ENCODE peak calls at places on chromosome 4, in ten cellular contexts. Q is HCT116, E is esophagus muscularis mucosa, L is suprapubic skin, Z is sigmoid colon, C is GM12892, A is stomach, X is prostate gland, R is transverse colon, T is breast epithelium. S is an unnamed sample.

GRCh38 chr4:182938213-182938645 is 21.0 kb upstream of the DCTD start:
- DNase-seq in Q (peak), E (no peak), L (peak), Z (peak), C (peak), A (peak), X (peak), R (peak), T (no peak), S (peak)

GRCh38 chr4:81807927-81808672 is 336.4 kb upstream of the RASGEF1B start:
- DNase-seq in Q (no peak), E (no peak), L (no peak), Z (no peak), C (no peak), A (peak), X (no peak), R (no peak), T (no peak), S (no peak)

GRCh38 chr4:86032476-86033022 is 327.3 kb downstream of the MAPK10 start:
- DNase-seq in Q (no peak), E (no peak), L (no peak), Z (peak), C (no peak), A (no peak), X (peak), R (no peak), T (peak), S (no peak)

GRCh38 chr4:180751009-180751408 is 1492.2 kb upstream of the TENM3 start:
- DNase-seq in Q (no peak), E (no peak), L (no peak), Z (no peak), C (no peak), A (no peak), X (no peak), R (no peak), T (no peak), S (no peak)

GRCh38 chr4:174880001-174880400 is 38.2 kb upstream of the ADAM29 start:
- DNase-seq in Q (no peak), E (no peak), L (no peak), Z (no peak), C (no peak), A (no peak), X (no peak), R (no peak), T (no peak), S (no peak)

GRCh38 chr4:24704152-24704551 is 91.2 kb upstream of the SOD3 start:
- DNase-seq in Q (no peak), E (no peak), L (no peak), Z (no peak), C (no peak), A (no peak), X (no peak), R (no peak), T (no peak), S (no peak)

GRCh38 chr4:170875868-170876267 is 786.1 kb upstream of the AADAT start:
- DNase-seq in Q (peak), E (no peak), L (no peak), Z (no peak), C (no peak), A (no peak), X (no peak), R (no peak), T (no peak), S (no peak)

GRCh38 chr4:53790286-53790685 is 199.0 kb upstream of the LNX1 start:
- DNase-seq in Q (no peak), E (no peak), L (no peak), Z (no peak), C (no peak), A (no peak), X (no peak), R (no peak), T (no peak), S (no peak)

GRCh38 chr4:7144374-7145290 is 47.7 kb upstream of the SORCS2 start:
- DNase-seq in Q (no peak), E (no peak), L (no peak), Z (no peak), C (no peak), A (no peak), X (no peak), R (no peak), T (no peak), S (no peak)

GRCh38 chr4:15653864-15654391 is 1.2 kb downstream of the FBXL5 start:
- DNase-seq in Q (no peak), E (no peak), L (no peak), Z (no peak), C (no peak), A (no peak), X (no peak), R (no peak), T (no peak), S (no peak)

GRCh38 chr4:7422898-7423180 is 11.9 kb downstream of the PSAPL1 start:
- DNase-seq in Q (no peak), E (no peak), L (no peak), Z (peak), C (no peak), A (no peak), X (no peak), R (no peak), T (no peak), S (no peak)

GRCh38 chr4:125200556-125200955 is 114.2 kb upstream of the FAT4 start:
- DNase-seq in Q (no peak), E (no peak), L (no peak), Z (no peak), C (no peak), A (no peak), X (no peak), R (no peak), T (no peak), S (no peak)

GRCh38 chr4:83109480-83110221 is 4.9 kb downstream of the PLAC8 start:
- DNase-seq in Q (no peak), E (no peak), L (no peak), Z (peak), C (peak), A (peak), X (peak), R (peak), T (no peak), S (peak)

GRCh38 chr4:6721121-6721520 is 5.1 kb downstream of the BLOC1S4 start:
- DNase-seq in Q (no peak), E (no peak), L (no peak), Z (no peak), C (no peak), A (no peak), X (no peak), R (no peak), T (no peak), S (no peak)

GRCh38 chr4:48602763-48603162 is 112.7 kb downstream of the ZAR1 start:
- DNase-seq in Q (no peak), E (no peak), L (no peak), Z (no peak), C (no peak), A (no peak), X (no peak), R (no peak), T (no peak), S (no peak)

GRCh38 chr4:140876597-140877364 is 120.6 kb upstream of the TBC1D9 start:
- DNase-seq in Q (no peak), E (peak), L (no peak), Z (no peak), C (no peak), A (no peak), X (no peak), R (no peak), T (no peak), S (no peak)

GRCh38 chr4:62512271-62512670 is 1312.1 kb downstream of the ADGRL3 start:
- DNase-seq in Q (no peak), E (no peak), L (no peak), Z (no peak), C (no peak), A (no peak), X (no peak), R (no peak), T (no peak), S (no peak)

GRCh38 chr4:61531188-61531587 is 331.1 kb downstream of the ADGRL3 start:
- DNase-seq in Q (no peak), E (no peak), L (no peak), Z (no peak), C (no peak), A (no peak), X (no peak), R (no peak), T (no peak), S (no peak)

GRCh38 chr4:186832906-186833305 is 109.2 kb upstream of the FAT1 start:
- DNase-seq in Q (no peak), E (no peak), L (no peak), Z (no peak), C (no peak), A (no peak), X (no peak), R (no peak), T (no peak), S (no peak)

GRCh38 chr4:106803107-106803506 is 233.0 kb downstream of the DKK2 start:
- DNase-seq in Q (no peak), E (no peak), L (no peak), Z (no peak), C (no peak), A (no peak), X (no peak), R (no peak), T (no peak), S (no peak)

GRCh38 chr4:84597450-84597849 is 14.5 kb downstream of the CDS1 start:
- DNase-seq in Q (peak), E (no peak), L (no peak), Z (no peak), C (no peak), A (no peak), X (no peak), R (no peak), T (no peak), S (no peak)

GRCh38 chr4:77434299-77435092 is 171.1 kb upstream of the CXCL13 start:
- DNase-seq in Q (no peak), E (no peak), L (no peak), Z (no peak), C (no peak), A (no peak), X (no peak), R (no peak), T (no peak), S (no peak)
- TF ChIP-seq POLR2AphosphoS5 in Q (no peak), E (peak), L (no peak), Z (no peak), C (no peak), A (no peak), X (no peak), R (no peak), T (no peak), S (no peak)

DNA sequence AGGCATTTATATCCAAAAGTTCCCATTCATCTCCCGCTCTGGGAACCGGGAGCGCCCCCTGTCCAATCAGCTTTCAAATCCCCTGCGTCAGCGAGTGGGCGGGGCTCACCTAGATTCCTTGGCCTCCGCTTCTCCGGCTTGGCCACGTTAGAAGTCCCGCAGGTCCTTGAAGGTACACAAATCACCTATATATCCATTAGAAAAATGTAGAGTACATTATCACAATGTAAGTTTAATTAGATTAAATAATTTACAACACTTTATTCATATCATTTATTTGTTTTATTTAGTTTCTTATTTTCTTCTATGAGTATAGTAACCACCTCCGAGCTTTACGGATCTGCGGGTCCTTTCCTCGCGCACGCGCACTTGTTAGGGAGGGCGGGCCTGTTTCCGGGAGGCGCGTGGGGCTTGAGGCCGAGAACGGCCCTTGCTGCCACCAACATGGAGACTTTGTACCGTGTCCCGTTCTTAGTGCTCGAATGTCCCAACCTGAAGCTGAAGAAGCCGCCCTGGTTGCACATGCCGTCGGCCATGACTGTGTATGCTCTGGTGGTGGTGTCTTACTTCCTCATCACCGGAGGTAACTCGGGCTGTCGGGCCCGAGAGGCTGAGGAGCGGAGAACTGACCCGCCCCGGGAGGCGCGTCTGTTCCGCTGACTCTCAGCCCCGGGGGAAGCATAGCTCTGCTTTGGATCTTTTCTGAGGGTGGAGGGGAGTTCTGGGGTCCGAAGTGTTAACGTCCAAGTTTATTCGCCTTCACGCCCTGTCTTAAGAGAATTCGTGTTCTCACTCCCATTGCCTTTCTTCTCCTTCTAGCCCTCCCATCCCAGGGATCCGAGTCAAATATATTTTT is at the start of gene OSTC:
- DNase-seq in Q (peak), E (peak), L (peak), Z (peak), C (peak), A (peak), X (peak), R (peak), T (peak), S (peak)
- TF ChIP-seq POLR2A in Q (peak), E (peak), L (peak), Z (peak), C (peak), A (peak), X (peak), R (peak), T (peak), S (peak)

DNA sequence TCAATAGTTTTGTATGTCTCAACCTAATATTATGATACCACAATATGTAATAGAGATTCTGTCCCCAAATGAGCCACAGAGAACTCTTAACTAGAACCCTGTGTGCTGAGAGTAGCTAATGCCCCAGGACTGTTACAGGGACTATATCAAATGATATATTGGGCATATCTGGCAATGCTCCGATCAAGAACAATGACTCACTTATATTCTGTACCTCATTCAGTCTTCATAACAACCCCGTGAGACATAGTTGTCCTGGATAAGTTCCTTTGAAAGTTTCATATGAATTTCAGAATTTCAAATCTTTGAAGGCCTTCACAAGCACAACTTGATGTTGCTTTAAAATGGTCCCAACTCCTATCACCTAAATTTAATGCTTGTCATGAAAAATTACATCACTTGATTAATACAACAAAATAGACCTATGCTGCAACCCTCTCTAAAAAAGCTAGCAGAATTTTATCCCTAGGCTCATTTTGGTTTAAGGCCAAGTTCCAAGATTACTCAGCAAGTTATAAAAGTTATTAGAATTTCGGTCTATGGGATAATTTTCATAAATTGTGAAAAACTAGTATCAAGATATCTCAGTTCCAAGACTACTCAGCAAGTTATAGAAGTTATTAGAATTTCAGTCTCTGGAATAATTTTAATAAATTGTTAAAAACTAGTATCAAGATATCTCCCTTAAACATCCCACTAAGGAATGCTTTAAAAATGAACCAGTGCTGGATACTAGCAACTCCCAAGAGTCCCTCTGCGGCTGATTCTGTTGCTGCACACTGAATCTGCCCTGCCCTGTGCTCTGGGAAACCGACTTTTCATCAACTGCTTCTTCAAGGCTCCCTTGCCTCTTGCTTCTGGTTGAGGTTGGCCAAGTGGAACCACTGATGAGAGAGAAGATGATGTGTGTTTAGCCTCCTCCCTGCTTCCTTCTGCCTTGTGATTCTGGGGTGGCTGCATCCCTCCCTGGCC is 6.0 kb upstream of the ANXA3 start:
- DNase-seq in Q (no peak), E (no peak), L (no peak), Z (no peak), C (no peak), A (no peak), X (no peak), R (no peak), T (no peak), S (no peak)
- TF ChIP-seq POLR2AphosphoS5 in Q (no peak), E (no peak), L (no peak), Z (no peak), C (no peak), A (no peak), X (no peak), R (no peak), T (no peak), S (no peak)

DNA sequence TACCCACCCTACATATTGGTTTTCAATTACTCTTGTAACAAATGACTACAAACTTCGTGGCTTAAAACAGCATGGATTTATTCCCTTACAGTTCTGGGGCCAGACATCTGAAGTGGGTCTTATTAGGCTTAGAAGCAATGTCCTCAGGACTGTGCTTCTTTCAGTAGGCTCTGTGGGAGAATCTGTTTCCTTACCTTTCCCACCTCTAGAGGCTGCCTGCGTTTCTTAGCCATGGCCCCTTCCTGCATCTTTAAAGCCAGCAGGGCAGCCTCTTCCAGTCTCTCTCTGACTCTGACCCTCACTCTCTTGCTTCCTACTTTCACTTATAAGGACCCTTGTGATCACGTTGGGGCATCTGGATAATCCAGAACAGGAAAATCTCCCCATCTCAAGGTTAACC is 252.5 kb upstream of the PGRMC2 start:
- DNase-seq in Q (no peak), E (peak), L (no peak), Z (no peak), C (no peak), A (no peak), X (no peak), R (no peak), T (no peak), S (no peak)
- TF ChIP-seq POLR2A in Q (no peak), E (no peak), L (no peak), Z (no peak), C (no peak), A (no peak), X (no peak), R (no peak), T (no peak), S (no peak)

DNA sequence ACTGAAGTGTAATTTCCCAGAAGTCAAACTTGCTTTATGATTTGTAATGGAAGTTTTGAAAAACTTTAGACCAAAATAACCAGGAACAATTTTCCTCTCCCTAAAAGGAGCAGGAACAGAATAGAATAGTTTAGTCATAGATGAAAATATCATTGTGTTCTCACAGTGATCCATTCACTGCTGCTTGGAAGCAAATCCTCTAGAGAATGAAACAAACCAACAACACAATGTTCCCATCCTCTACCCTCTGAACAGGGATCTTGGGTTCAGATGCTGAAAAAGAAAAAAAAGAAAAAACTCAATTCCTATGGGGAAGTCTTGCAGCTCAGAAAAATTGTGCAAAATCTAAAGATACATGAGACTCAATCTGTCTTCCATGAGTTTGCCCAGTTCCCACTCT is 12.2 kb downstream of the DSPP start:
- DNase-seq in Q (no peak), E (no peak), L (no peak), Z (no peak), C (no peak), A (no peak), X (no peak), R (no peak), T (no peak), S (no peak)
- TF ChIP-seq POLR2AphosphoS5 in Q (no peak), E (no peak), L (no peak), Z (peak), C (no peak), A (no peak), X (peak), R (no peak), T (no peak), S (no peak)

DNA sequence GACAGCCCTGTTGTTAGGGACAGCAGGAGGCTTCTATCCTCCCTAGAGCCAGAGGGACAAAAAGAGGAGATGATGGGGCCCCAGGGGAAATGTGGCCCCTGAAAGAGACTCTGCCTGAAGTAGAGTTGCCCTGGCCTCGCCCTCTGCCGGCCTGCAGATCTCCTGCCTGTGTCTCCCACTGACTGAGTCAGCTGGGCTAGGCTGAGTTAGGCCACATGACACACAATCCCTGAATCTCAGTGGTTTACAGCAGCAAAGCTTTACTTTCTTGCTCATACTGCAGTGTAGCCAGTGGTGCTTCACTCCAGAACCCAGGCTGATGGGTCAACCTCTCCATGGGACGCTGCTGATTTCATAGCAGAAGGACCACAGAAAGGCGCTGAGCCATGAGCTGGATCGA is 23.5 kb downstream of the DRD5 start:
- DNase-seq in Q (no peak), E (no peak), L (no peak), Z (no peak), C (no peak), A (no peak), X (no peak), R (no peak), T (no peak), S (no peak)
- TF ChIP-seq POLR2A in Q (no peak), E (no peak), L (no peak), Z (no peak), C (no peak), A (no peak), X (no peak), R (no peak), T (no peak), S (no peak)

GRCh38 chr4:73407227-73407673 is 3.2 kb downstream of the ALB start:
- DNase-seq in Q (no peak), E (no peak), L (no peak), Z (no peak), C (no peak), A (no peak), X (no peak), R (no peak), T (no peak), S (no peak)
- TF ChIP-seq POLR2AphosphoS5 in Q (no peak), E (no peak), L (no peak), Z (no peak), C (no peak), A (no peak), X (no peak), R (no peak), T (no peak), S (no peak)

GRCh38 chr4:26322349-26322748 is 1.5 kb downstream of the RBPJ start:
- DNase-seq in Q (no peak), E (no peak), L (no peak), Z (no peak), C (no peak), A (no peak), X (no peak), R (no peak), T (no peak), S (no peak)

GRCh38 chr4:26320159-26320452 is 708 bp upstream of the RBPJ start:
- DNase-seq in Q (no peak), E (no peak), L (no peak), Z (no peak), C (peak), A (no peak), X (no peak), R (no peak), T (no peak), S (peak)

GRCh38 chr4:26319467-26320158 is 1.2 kb upstream of the RBPJ start:
- DNase-seq in Q (peak), E (peak), L (peak), Z (peak), C (peak), A (peak), X (peak), R (peak), T (peak), S (peak)

GRCh38 chr4:26321326-26322276 is 787 bp downstream of the RBPJ start:
- DNase-seq in Q (no peak), E (no peak), L (no peak), Z (peak), C (no peak), A (no peak), X (peak), R (peak), T (no peak), S (no peak)

GRCh38 chr4:26320453-26321325 is at the start of gene RBPJ:
- DNase-seq in Q (peak), E (peak), L (peak), Z (peak), C (peak), A (peak), X (peak), R (peak), T (peak), S (peak)
- TF ChIP-seq POLR2A in Q (peak), E (peak), L (peak), Z (peak), C (peak), A (no peak), X (peak), R (peak), T (peak), S (no peak)